ENCODE peak calls at places on chromosomes 3 and 15, in four cellular contexts. One of them, this sample, is unnamed.

GRCh38 chr3:76369170-76369569 is 583.8 kb upstream of the ZNF717 start:
- DNase-seq in GM12878: no peak
- DNase-seq in GM12891: no peak
- DNase-seq in K562: no peak
- DNase-seq in this sample: no peak

GRCh38 chr3:38108649-38109579 is 28.0 kb downstream of the ACAA1 start:
- DNase-seq in GM12878: no peak
- DNase-seq in K562: no peak
- DNase-seq in GM12891: no peak
- DNase-seq in this sample: peak

GRCh38 chr3:197368821-197369220 is 70.4 kb upstream of the DLG1 start:
- DNase-seq in GM12891: no peak
- DNase-seq in K562: no peak
- DNase-seq in GM12878: no peak
- DNase-seq in this sample: no peak

GRCh38 chr15:48285329-48286214 is 45.7 kb upstream of the DUT start:
- DNase-seq in GM12891: peak
- DNase-seq in GM12878: peak
- DNase-seq in K562: peak
- DNase-seq in this sample: peak

GRCh38 chr15:71346464-71346863 is 231.2 kb downstream of the THSD4 start:
- DNase-seq in K562: no peak
- DNase-seq in GM12891: no peak
- DNase-seq in GM12878: no peak
- DNase-seq in this sample: no peak

GRCh38 chr3:13081603-13082360 is 8.6 kb upstream of the IQSEC1 start:
- DNase-seq in K562: peak
- DNase-seq in GM12891: no peak
- DNase-seq in GM12878: no peak
- DNase-seq in this sample: no peak

GRCh38 chr3:42600958-42601675 is 631 bp downstream of the NKTR start:
- DNase-seq in GM12878: no peak
- DNase-seq in GM12891: peak
- DNase-seq in K562: peak
- DNase-seq in this sample: peak

GRCh38 chr3:134328147-134328591 is 46.1 kb downstream of the AMOTL2 start:
- DNase-seq in K562: no peak
- DNase-seq in GM12891: no peak
- DNase-seq in GM12878: no peak
- DNase-seq in this sample: no peak

GRCh38 chr15:68658641-68659358 is 80.0 kb downstream of the CORO2B start:
- DNase-seq in GM12891: no peak
- DNase-seq in K562: no peak
- DNase-seq in GM12878: no peak
- DNase-seq in this sample: no peak

GRCh38 chr3:197942956-197943556 is 6.9 kb upstream of the RPL35A start:
- DNase-seq in GM12891: peak
- DNase-seq in GM12878: no peak
- DNase-seq in K562: peak
- DNase-seq in this sample: peak

GRCh38 chr3:139455855-139456254 is 20.5 kb downstream of the RBP2 start:
- DNase-seq in GM12878: no peak
- DNase-seq in GM12891: peak
- DNase-seq in K562: peak
- DNase-seq in this sample: no peak

GRCh38 chr3:52493232-52494017 is 1.7 kb upstream of the STAB1 start:
- DNase-seq in K562: no peak
- DNase-seq in GM12878: no peak
- DNase-seq in GM12891: no peak
- DNase-seq in this sample: no peak

GRCh38 chr15:69624816-69625215 is 172.2 kb downstream of the RPLP1 start:
- DNase-seq in K562: no peak
- DNase-seq in GM12878: no peak
- DNase-seq in GM12891: no peak
- DNase-seq in this sample: no peak

GRCh38 chr3:10667269-10667668 is 148.8 kb upstream of the SLC6A11 start:
- DNase-seq in K562: no peak
- DNase-seq in GM12891: no peak
- DNase-seq in GM12878: peak
- DNase-seq in this sample: no peak

GRCh38 chr15:75309711-75310110 is 26.2 kb upstream of the COMMD4 start:
- DNase-seq in GM12878: no peak
- DNase-seq in GM12891: no peak
- DNase-seq in K562: no peak
- DNase-seq in this sample: no peak

GRCh38 chr3:16309558-16309957 is 44.5 kb downstream of the OXNAD1 start:
- DNase-seq in K562: peak
- DNase-seq in GM12891: peak
- DNase-seq in GM12878: peak
- DNase-seq in this sample: no peak

GRCh38 chr3:64995857-64996564 is 308.2 kb upstream of the ADAMTS9 start:
- DNase-seq in GM12878: no peak
- DNase-seq in K562: peak
- DNase-seq in GM12891: no peak
- DNase-seq in this sample: no peak

GRCh38 chr3:64072111-64072510 is 48.8 kb upstream of the PSMD6 start:
- DNase-seq in GM12891: no peak
- DNase-seq in GM12878: no peak
- DNase-seq in K562: no peak
- DNase-seq in this sample: no peak

GRCh38 chr3:127535901-127536817 is 54.4 kb downstream of the TPRA1 start:
- DNase-seq in GM12891: no peak
- DNase-seq in GM12878: no peak
- DNase-seq in K562: no peak
- DNase-seq in this sample: no peak

GRCh38 chr15:40754574-40754882 is 526 bp downstream of the RMDN3 start:
- DNase-seq in GM12891: no peak
- DNase-seq in K562: no peak
- DNase-seq in GM12878: no peak
- DNase-seq in this sample: peak

GRCh38 chr3:49899815-49900214 is 3.9 kb downstream of the MST1R start:
- DNase-seq in GM12878: no peak
- DNase-seq in K562: peak
- DNase-seq in GM12891: no peak
- DNase-seq in this sample: peak

GRCh38 chr15:95565201-95565600 is 765.3 kb upstream of the NR2F2 start:
- DNase-seq in GM12878: no peak
- DNase-seq in K562: no peak
- DNase-seq in GM12891: no peak
- DNase-seq in this sample: no peak

GRCh38 chr3:64988188-64988587 is 300.4 kb upstream of the ADAMTS9 start:
- DNase-seq in K562: no peak
- DNase-seq in GM12878: no peak
- DNase-seq in GM12891: no peak
- DNase-seq in this sample: no peak

GRCh38 chr3:157888040-157888439 is 218.2 kb downstream of the SHOX2 start:
- DNase-seq in GM12878: no peak
- DNase-seq in GM12891: no peak
- DNase-seq in K562: no peak
- DNase-seq in this sample: no peak

GRCh38 chr15:88513195-88513594 is 33.3 kb downstream of the DET1 start:
- DNase-seq in GM12878: no peak
- DNase-seq in GM12891: no peak
- DNase-seq in K562: no peak
- DNase-seq in this sample: no peak

GRCh38 chr3:31466016-31466415 is 66.7 kb upstream of the STT3B start:
- DNase-seq in GM12891: no peak
- DNase-seq in K562: no peak
- DNase-seq in GM12878: no peak
- DNase-seq in this sample: no peak

GRCh38 chr3:49715611-49716121 is 3.8 kb downstream of the AMIGO3 start:
- DNase-seq in GM12891: no peak
- DNase-seq in GM12878: no peak
- DNase-seq in K562: no peak
- DNase-seq in this sample: no peak

GRCh38 chr15:70062321-70062956 is 35.3 kb downstream of the TLE3 start:
- DNase-seq in GM12891: no peak
- DNase-seq in GM12878: no peak
- DNase-seq in K562: no peak
- DNase-seq in this sample: no peak

GRCh38 chr15:41018534-41018933 is 65.3 kb downstream of the CHAC1 start:
- DNase-seq in GM12878: no peak
- DNase-seq in K562: no peak
- DNase-seq in GM12891: no peak
- DNase-seq in this sample: no peak

GRCh38 chr3:101810023-101810415 is 31.0 kb downstream of the NXPE3 start:
- DNase-seq in GM12891: no peak
- DNase-seq in GM12878: no peak
- DNase-seq in K562: no peak
- DNase-seq in this sample: no peak

DNA sequence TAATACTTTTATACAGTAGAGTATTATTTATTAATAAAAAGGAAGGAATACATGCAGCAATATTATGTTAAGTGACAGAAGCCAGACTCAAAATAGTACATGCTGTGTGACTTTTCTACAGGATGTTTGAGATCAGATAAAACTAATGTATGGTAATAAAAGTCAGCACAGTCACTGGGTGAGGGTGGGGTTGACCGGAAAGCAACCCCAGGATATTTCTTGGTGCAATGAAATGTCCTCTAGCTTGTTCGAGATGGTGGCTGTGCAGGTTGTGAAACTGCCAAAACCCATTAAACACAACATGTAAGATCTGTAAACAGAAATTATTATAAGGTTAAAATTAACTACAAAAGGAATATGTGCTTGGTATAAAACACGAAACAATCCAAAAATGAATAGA is 20.8 kb upstream of the ALDH1L1 start:
- DNase-seq in GM12891: no peak
- DNase-seq in K562: no peak
- DNase-seq in GM12878: no peak
- DNase-seq in this sample: no peak
- TF ChIP-seq POLR2AphosphoS5 in GM12891: no peak
- TF ChIP-seq POLR2AphosphoS5 in K562: no peak
- TF ChIP-seq POLR2AphosphoS5 in GM12878: no peak
- TF ChIP-seq POLR2AphosphoS5 in this sample: no peak

GRCh38 chr3:188947401-188947982 is 224.3 kb upstream of the TPRG1 start:
- DNase-seq in K562: peak
- DNase-seq in GM12878: no peak
- DNase-seq in GM12891: no peak
- DNase-seq in this sample: no peak
- TF ChIP-seq SPI1 in K562: no peak
- TF ChIP-seq SPI1 in GM12878: no peak
- TF ChIP-seq SPI1 in GM12891: no peak
- TF ChIP-seq SPI1 in this sample: no peak

DNA sequence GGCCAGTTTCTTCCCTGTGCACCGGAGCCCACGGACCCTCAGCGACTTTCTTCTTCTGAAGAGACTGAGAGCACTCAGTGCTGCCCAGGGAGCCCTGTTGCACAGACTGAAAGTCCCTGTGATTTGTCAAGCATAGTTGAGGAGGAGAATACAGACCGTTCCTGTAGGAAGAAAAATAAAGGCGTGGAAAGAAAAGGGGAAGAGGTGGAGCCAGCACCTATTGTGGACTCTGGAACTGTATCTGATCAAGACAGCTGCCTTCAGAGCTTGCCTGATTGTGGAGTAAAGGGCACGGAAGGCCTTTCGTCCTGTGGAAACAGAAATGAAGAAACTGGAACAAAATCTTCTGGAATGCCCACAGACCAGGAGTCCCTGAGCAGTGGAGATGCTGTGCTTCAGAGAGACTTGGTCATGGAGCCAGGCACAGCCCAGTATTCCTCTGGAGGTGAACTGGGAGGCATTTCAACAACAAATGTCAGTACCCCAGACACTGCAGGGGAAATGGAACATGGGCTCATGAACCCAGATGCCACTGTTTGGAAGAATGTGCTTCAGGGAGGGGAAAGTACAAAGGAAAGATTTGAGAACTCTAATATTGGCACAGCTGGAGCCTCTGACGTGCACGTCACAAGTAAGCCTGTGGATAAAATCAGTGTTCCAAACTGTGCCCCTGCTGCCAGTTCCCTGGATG is 198.8 kb downstream of the AKAP13 start:
- DNase-seq in K562: no peak
- DNase-seq in GM12878: no peak
- DNase-seq in GM12891: no peak
- DNase-seq in this sample: peak
- TF ChIP-seq POLR2AphosphoS5 in K562: no peak
- TF ChIP-seq POLR2AphosphoS5 in GM12878: no peak
- TF ChIP-seq POLR2AphosphoS5 in GM12891: no peak
- TF ChIP-seq POLR2AphosphoS5 in this sample: no peak

GRCh38 chr3:138300657-138301056 is 29.0 kb downstream of the NME9 start:
- DNase-seq in K562: no peak
- DNase-seq in GM12891: no peak
- DNase-seq in GM12878: no peak
- DNase-seq in this sample: no peak

GRCh38 chr3:138297059-138297607 is 32.5 kb downstream of the NME9 start:
- DNase-seq in GM12891: no peak
- DNase-seq in K562: no peak
- DNase-seq in GM12878: no peak
- DNase-seq in this sample: no peak

DNA sequence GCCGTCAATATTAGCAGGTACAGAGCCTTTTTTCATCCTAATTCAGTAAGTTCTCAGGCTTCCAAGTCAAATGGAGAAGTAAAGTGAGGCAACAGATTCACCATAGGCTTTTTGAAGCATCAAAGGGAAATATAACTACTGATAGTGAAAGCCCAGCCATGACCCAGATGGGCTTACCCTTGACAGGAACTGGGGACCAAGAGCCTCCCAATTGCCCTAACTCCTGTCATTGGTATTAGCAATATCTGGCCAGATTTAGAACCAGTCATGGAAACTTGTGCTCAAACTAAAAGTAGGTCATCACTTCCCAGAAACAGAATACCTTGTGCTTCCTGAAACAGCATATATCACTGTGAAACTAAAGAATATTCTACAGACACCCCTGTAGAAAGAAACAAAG is 33.0 kb downstream of the NME9 start:
- DNase-seq in K562: no peak
- DNase-seq in GM12891: no peak
- DNase-seq in GM12878: no peak
- DNase-seq in this sample: no peak
- TF ChIP-seq SPI1 in K562: no peak
- TF ChIP-seq SPI1 in GM12891: peak
- TF ChIP-seq SPI1 in GM12878: no peak
- TF ChIP-seq SPI1 in this sample: no peak

DNA sequence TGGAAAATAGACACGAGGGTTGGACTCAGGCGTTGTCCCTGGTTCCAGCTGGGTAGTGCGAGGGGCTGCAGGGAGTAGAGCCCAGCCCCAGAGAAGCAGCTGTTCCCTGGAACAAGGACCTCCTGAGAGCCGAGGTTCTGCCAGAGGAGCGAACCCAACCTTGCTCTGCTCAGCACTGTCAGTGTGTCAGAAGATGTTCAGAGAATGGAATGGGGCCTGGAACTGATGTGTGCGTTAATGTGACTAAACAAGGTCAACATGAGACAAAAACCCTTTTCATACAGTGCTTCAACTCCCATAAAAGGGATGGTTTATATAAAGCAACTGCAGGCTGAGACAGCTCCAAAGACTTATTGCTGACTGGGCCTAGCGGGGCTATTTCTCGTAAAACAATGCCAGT is 35.5 kb upstream of the HACD2 start:
- DNase-seq in K562: no peak
- DNase-seq in GM12891: no peak
- DNase-seq in GM12878: no peak
- DNase-seq in this sample: no peak
- TF ChIP-seq POLR2AphosphoS5 in K562: no peak
- TF ChIP-seq POLR2AphosphoS5 in GM12891: no peak
- TF ChIP-seq POLR2AphosphoS5 in GM12878: no peak
- TF ChIP-seq POLR2AphosphoS5 in this sample: no peak

GRCh38 chr3:160478338-160478737 is 28.8 kb upstream of the TRIM59 start:
- DNase-seq in K562: no peak
- DNase-seq in GM12891: no peak
- DNase-seq in GM12878: no peak
- DNase-seq in this sample: no peak
- TF ChIP-seq SPI1 in K562: no peak
- TF ChIP-seq SPI1 in GM12891: no peak
- TF ChIP-seq SPI1 in GM12878: no peak
- TF ChIP-seq SPI1 in this sample: no peak

GRCh38 chr3:25169146-25169545 is 258.9 kb upstream of the RARB start:
- DNase-seq in GM12891: no peak
- DNase-seq in K562: no peak
- DNase-seq in GM12878: no peak
- DNase-seq in this sample: no peak
- TF ChIP-seq POLR2AphosphoS5 in GM12891: no peak
- TF ChIP-seq POLR2AphosphoS5 in K562: no peak
- TF ChIP-seq POLR2AphosphoS5 in GM12878: no peak
- TF ChIP-seq POLR2AphosphoS5 in this sample: no peak